ENCODE peak calls at places on chromosomes 12 and 14, in five cellular contexts. One of them, this sample, is unnamed.

GRCh38 chr12:99332936-99333591 is 314.5 kb upstream of the GARIN6 start:
- DNase-seq in effector memory CD8-positive, alpha-beta T cell: no peak
- DNase-seq in sciatic nerve: no peak
- DNase-seq in activated CD8-positive, alpha-beta T cell treated with anti-CD3 and anti-CD28 coated beads for 36 hours: no peak
- DNase-seq in NCI-H2081: no peak
- DNase-seq in this sample: no peak

GRCh38 chr14:105019861-105020814 is 745 bp downstream of the CDCA4 start:
- DNase-seq in effector memory CD8-positive, alpha-beta T cell: peak
- DNase-seq in NCI-H2081: no peak
- DNase-seq in activated CD8-positive, alpha-beta T cell treated with anti-CD3 and anti-CD28 coated beads for 36 hours: peak
- DNase-seq in sciatic nerve: peak
- DNase-seq in this sample: no peak

GRCh38 chr12:132580701-132581292 is 29.6 kb downstream of the LRCOL1 start:
- DNase-seq in effector memory CD8-positive, alpha-beta T cell: no peak
- DNase-seq in sciatic nerve: no peak
- DNase-seq in activated CD8-positive, alpha-beta T cell treated with anti-CD3 and anti-CD28 coated beads for 36 hours: no peak
- DNase-seq in NCI-H2081: no peak
- DNase-seq in this sample: no peak

GRCh38 chr14:104105822-104106470 is 20.4 kb downstream of the ASPG start:
- DNase-seq in sciatic nerve: peak
- DNase-seq in activated CD8-positive, alpha-beta T cell treated with anti-CD3 and anti-CD28 coated beads for 36 hours: no peak
- DNase-seq in effector memory CD8-positive, alpha-beta T cell: no peak
- DNase-seq in NCI-H2081: no peak
- DNase-seq in this sample: no peak

GRCh38 chr12:6195665-6196535 is 4.3 kb upstream of the CD9 start:
- DNase-seq in NCI-H2081: peak
- DNase-seq in effector memory CD8-positive, alpha-beta T cell: peak
- DNase-seq in activated CD8-positive, alpha-beta T cell treated with anti-CD3 and anti-CD28 coated beads for 36 hours: peak
- DNase-seq in sciatic nerve: peak
- DNase-seq in this sample: peak

GRCh38 chr12:104805186-104805585 is 152.9 kb downstream of the SLC41A2 start:
- DNase-seq in NCI-H2081: no peak
- DNase-seq in activated CD8-positive, alpha-beta T cell treated with anti-CD3 and anti-CD28 coated beads for 36 hours: no peak
- DNase-seq in sciatic nerve: no peak
- DNase-seq in effector memory CD8-positive, alpha-beta T cell: no peak
- DNase-seq in this sample: no peak

GRCh38 chr14:47269788-47270492 is 405.5 kb downstream of the MDGA2 start:
- DNase-seq in activated CD8-positive, alpha-beta T cell treated with anti-CD3 and anti-CD28 coated beads for 36 hours: no peak
- DNase-seq in sciatic nerve: no peak
- DNase-seq in NCI-H2081: no peak
- DNase-seq in effector memory CD8-positive, alpha-beta T cell: no peak
- DNase-seq in this sample: no peak

GRCh38 chr12:100793182-100793581 is 1.4 kb upstream of the ANO4 start:
- DNase-seq in NCI-H2081: no peak
- DNase-seq in sciatic nerve: no peak
- DNase-seq in activated CD8-positive, alpha-beta T cell treated with anti-CD3 and anti-CD28 coated beads for 36 hours: no peak
- DNase-seq in effector memory CD8-positive, alpha-beta T cell: no peak
- DNase-seq in this sample: no peak

GRCh38 chr12:56943878-56944277 is 9.7 kb upstream of the SDR9C7 start:
- DNase-seq in sciatic nerve: no peak
- DNase-seq in NCI-H2081: no peak
- DNase-seq in effector memory CD8-positive, alpha-beta T cell: no peak
- DNase-seq in activated CD8-positive, alpha-beta T cell treated with anti-CD3 and anti-CD28 coated beads for 36 hours: no peak
- DNase-seq in this sample: no peak